ENCODE peak calls at places on chromosomes 16 and 17, in four cellular contexts. One of them, this sample, is unnamed.

GRCh38 chr17:80217703-80218362 is 2.3 kb downstream of the SGSH start:
- DNase-seq in HCT116: no peak
- DNase-seq in SK-N-SH: no peak
- DNase-seq in K562: no peak
- DNase-seq in this sample: no peak

GRCh38 chr16:264440-264951 is 11.2 kb downstream of the RGS11 start:
- DNase-seq in HCT116: no peak
- DNase-seq in SK-N-SH: peak
- DNase-seq in K562: no peak
- DNase-seq in this sample: no peak

GRCh38 chr16:67770371-67770991 is 35.9 kb downstream of the RANBP10 start:
- DNase-seq in HCT116: no peak
- DNase-seq in SK-N-SH: no peak
- DNase-seq in K562: no peak
- DNase-seq in this sample: no peak

GRCh38 chr17:2084766-2085647 is 30.1 kb downstream of the HIC1 start:
- DNase-seq in HCT116: no peak
- DNase-seq in SK-N-SH: peak
- DNase-seq in K562: no peak
- DNase-seq in this sample: peak

GRCh38 chr16:2867987-2868789 is 10.2 kb upstream of the PRSS22 start:
- DNase-seq in HCT116: peak
- DNase-seq in SK-N-SH: peak
- DNase-seq in K562: peak
- DNase-seq in this sample: peak

GRCh38 chr16:26569793-26570192 is 496.9 kb upstream of the C16orf82 start:
- DNase-seq in HCT116: no peak
- DNase-seq in SK-N-SH: no peak
- DNase-seq in K562: no peak
- DNase-seq in this sample: peak

GRCh38 chr16:79869304-79870015 is 268.9 kb upstream of the MAF start:
- DNase-seq in HCT116: no peak
- DNase-seq in SK-N-SH: no peak
- DNase-seq in K562: no peak
- DNase-seq in this sample: no peak

GRCh38 chr16:67499159-67499558 is 15.8 kb upstream of the AGRP start:
- DNase-seq in HCT116: no peak
- DNase-seq in SK-N-SH: no peak
- DNase-seq in K562: no peak
- DNase-seq in this sample: no peak

GRCh38 chr17:61459968-61460718 is 7.9 kb downstream of the TBX4 start:
- DNase-seq in HCT116: no peak
- DNase-seq in SK-N-SH: no peak
- DNase-seq in K562: no peak
- DNase-seq in this sample: no peak

GRCh38 chr17:47682138-47682537 is 11.8 kb upstream of the TBKBP1 start:
- DNase-seq in HCT116: no peak
- DNase-seq in SK-N-SH: no peak
- DNase-seq in K562: no peak
- DNase-seq in this sample: no peak

GRCh38 chr17:17783825-17784598 is 52.8 kb downstream of the SREBF1 start:
- DNase-seq in HCT116: no peak
- DNase-seq in SK-N-SH: no peak
- DNase-seq in K562: no peak
- DNase-seq in this sample: no peak
- TF ChIP-seq RAD21 in HCT116: no peak
- TF ChIP-seq RAD21 in SK-N-SH: no peak
- TF ChIP-seq RAD21 in K562: no peak
- TF ChIP-seq RAD21 in this sample: no peak

DNA sequence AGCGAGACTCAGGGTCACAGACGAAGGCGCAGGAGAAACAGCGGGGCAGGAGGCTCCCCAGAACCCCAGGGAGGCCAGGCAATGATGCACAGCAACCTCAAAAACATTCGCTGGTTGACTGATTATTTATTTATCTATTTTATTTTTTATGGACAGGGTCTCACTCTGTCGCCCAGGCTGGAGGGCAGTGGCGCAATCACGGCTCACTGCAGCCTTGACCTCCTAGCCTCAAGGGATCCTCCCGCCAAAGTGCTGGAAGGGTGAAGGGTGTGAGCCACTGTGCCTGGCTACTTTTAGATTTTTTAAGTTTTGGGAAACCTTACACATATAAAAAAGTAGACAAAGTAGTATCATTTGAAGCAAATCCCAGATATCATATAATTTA is 83.5 kb downstream of the ZNF778 start:
- DNase-seq in HCT116: no peak
- DNase-seq in SK-N-SH: no peak
- DNase-seq in K562: no peak
- DNase-seq in this sample: no peak
- TF ChIP-seq ELF1 in HCT116: no peak
- TF ChIP-seq ELF1 in SK-N-SH: no peak
- TF ChIP-seq ELF1 in K562: no peak
- TF ChIP-seq ELF1 in this sample: no peak

GRCh38 chr16:56994311-56994710 is 5.0 kb downstream of the NLRC5 start:
- DNase-seq in HCT116: no peak
- DNase-seq in SK-N-SH: no peak
- DNase-seq in K562: no peak
- DNase-seq in this sample: no peak
- TF ChIP-seq RAD21 in HCT116: no peak
- TF ChIP-seq RAD21 in SK-N-SH: no peak
- TF ChIP-seq RAD21 in K562: no peak
- TF ChIP-seq RAD21 in this sample: no peak

GRCh38 chr17:62790554-62790953 is 17.6 kb downstream of the MARCHF10 start:
- DNase-seq in HCT116: no peak
- DNase-seq in SK-N-SH: no peak
- DNase-seq in K562: no peak
- DNase-seq in this sample: no peak

GRCh38 chr17:62794666-62794971 is 13.5 kb downstream of the MARCHF10 start:
- DNase-seq in HCT116: no peak
- DNase-seq in SK-N-SH: no peak
- DNase-seq in K562: no peak
- DNase-seq in this sample: no peak

GRCh38 chr17:62793919-62794665 is 14.0 kb downstream of the MARCHF10 start:
- DNase-seq in HCT116: no peak
- DNase-seq in SK-N-SH: no peak
- DNase-seq in K562: no peak
- DNase-seq in this sample: no peak

GRCh38 chr17:62791235-62792121 is 16.6 kb downstream of the MARCHF10 start:
- DNase-seq in HCT116: no peak
- DNase-seq in SK-N-SH: no peak
- DNase-seq in K562: no peak
- DNase-seq in this sample: no peak

GRCh38 chr17:62792122-62792800 is 15.9 kb downstream of the MARCHF10 start:
- DNase-seq in HCT116: peak
- DNase-seq in SK-N-SH: no peak
- DNase-seq in K562: no peak
- DNase-seq in this sample: peak
- TF ChIP-seq ELF1 in HCT116: no peak
- TF ChIP-seq ELF1 in SK-N-SH: no peak
- TF ChIP-seq ELF1 in K562: no peak
- TF ChIP-seq ELF1 in this sample: no peak

GRCh38 chr16:52547834-52548215 is 882 bp upstream of the TOX3 start:
- DNase-seq in HCT116: no peak
- DNase-seq in SK-N-SH: no peak
- DNase-seq in K562: no peak
- DNase-seq in this sample: no peak

GRCh38 chr16:52545544-52546262 is 1.2 kb downstream of the TOX3 start:
- DNase-seq in HCT116: no peak
- DNase-seq in SK-N-SH: peak
- DNase-seq in K562: no peak
- DNase-seq in this sample: no peak

GRCh38 chr16:52548261-52549010 is 1.5 kb upstream of the TOX3 start:
- DNase-seq in HCT116: no peak
- DNase-seq in SK-N-SH: no peak
- DNase-seq in K562: no peak
- DNase-seq in this sample: peak

GRCh38 chr16:52546291-52546941 is 527 bp downstream of the TOX3 start:
- DNase-seq in HCT116: no peak
- DNase-seq in SK-N-SH: peak
- DNase-seq in K562: no peak
- DNase-seq in this sample: no peak

GRCh38 chr16:52547001-52547833 is at the start of gene TOX3:
- DNase-seq in HCT116: no peak
- DNase-seq in SK-N-SH: peak
- DNase-seq in K562: no peak
- DNase-seq in this sample: no peak
- TF ChIP-seq RAD21 in HCT116: no peak
- TF ChIP-seq RAD21 in SK-N-SH: no peak
- TF ChIP-seq RAD21 in K562: no peak
- TF ChIP-seq RAD21 in this sample: no peak

DNA sequence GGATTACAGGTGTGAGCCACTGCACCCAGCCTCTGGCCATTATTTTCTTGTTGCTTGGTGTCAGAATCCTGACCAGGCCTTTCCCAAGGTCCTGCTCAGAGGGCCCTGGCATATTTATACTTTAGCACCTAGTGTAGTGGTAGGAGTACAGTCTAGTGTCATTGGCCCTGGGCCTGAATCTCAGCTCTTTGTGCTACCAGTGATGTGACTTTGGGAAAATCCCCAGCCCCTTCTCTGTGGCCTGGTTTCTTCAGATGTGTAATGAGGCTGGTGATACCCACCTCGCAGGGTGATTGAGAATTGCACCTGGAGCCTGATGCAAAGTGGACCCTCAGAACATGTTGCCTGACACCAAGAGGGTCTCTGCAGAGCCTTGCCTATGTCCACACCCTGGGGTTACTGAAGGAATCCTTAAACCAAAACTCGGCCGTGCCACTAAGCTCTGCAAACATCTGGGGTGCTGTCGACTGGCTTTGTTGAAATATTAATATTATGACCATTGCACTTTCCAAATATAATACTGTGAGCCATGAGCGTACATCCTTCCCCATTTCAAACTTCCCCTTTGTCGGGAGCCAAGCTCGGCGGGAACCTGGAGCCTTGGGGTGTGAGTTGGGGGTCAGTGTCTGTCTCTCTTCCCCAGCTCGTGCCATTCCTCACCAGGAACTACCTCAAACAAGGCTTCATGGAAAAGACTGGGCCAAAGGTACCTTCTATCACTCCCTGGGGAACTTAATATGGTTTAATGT is 18.0 kb upstream of the RNF135 start:
- DNase-seq in HCT116: no peak
- DNase-seq in SK-N-SH: no peak
- DNase-seq in K562: no peak
- DNase-seq in this sample: no peak
- TF ChIP-seq ELF1 in HCT116: no peak
- TF ChIP-seq ELF1 in SK-N-SH: no peak
- TF ChIP-seq ELF1 in K562: no peak
- TF ChIP-seq ELF1 in this sample: no peak

DNA sequence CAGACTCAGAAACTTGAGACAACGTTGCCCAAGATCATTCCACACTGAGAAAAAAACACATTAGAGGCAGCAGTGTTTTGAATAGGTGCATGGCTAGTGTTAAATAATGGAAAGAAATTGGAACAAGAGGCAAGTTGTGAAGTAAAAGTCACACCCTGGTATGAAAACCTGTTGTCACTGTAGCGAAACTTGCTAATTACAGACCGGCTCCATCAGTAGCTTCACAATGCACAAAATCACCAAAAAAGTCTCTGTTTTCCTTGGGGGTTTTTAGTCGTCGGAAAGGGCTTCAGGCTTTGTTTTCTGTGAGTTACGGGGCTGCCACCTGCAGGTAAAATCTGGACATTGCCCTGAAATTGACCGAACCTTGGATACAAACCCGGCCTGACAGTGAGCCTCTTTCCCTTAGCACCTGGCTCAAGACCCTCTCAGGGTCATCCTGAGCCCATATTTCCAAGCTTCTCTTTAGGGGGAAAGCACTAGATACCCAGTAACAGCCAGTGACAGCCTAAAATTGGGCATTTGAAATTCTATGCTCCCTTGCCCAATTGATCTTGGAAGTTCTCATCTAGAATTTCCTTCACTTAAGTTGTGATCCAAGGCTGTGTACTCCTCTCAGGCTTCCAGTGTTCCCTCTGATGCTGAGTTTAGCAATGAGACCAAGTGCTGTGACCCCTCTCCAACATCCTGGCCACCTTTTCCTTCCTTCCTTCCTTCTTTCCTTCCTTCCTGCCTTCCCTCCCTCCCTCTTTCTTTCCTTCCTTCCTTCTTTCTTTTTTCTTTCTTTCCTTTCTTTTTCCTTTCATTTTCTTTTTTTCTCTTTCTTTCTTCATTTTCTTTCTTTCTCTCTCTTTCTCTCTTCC is 7.2 kb upstream of the GRB2 start:
- DNase-seq in HCT116: peak
- DNase-seq in SK-N-SH: peak
- DNase-seq in K562: peak
- DNase-seq in this sample: peak
- TF ChIP-seq RAD21 in HCT116: peak
- TF ChIP-seq RAD21 in SK-N-SH: peak
- TF ChIP-seq RAD21 in K562: peak
- TF ChIP-seq RAD21 in this sample: peak

DNA sequence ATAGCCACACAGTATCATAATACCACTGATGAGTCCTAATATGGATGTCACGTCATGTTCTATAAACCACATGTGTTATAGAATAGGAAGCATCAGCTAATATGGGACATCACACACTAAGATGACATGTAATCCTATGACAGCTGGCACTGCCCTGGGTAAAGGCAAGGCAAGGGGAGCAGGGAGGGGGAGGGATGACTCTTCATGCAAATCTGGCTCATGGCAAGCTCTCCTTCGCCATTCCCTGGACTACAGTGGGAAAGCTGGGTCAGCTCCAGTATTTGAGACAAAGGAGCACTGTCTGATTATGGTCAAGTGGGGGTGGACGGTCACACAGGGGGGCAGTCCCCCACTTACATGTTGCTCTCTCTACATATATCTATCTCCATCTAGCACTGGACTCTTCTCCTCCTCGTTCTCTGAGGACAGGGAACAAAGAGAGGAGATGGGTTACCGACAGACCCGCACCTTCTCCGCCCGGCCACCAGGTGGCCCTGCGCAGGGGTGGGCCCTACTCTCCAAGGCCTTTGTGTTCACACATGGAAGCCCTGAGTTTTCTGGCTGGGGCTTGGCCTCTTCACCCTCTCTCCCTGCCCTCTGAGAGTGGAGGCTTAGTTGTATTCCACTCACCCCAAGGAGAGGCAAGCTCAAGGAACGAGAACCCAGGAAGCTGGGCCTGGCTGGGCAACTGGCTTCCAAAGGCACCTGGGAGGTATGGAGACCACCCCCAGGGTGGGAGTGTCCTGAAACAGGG is 23.4 kb upstream of the MPO start:
- DNase-seq in HCT116: peak
- DNase-seq in SK-N-SH: peak
- DNase-seq in K562: peak
- DNase-seq in this sample: peak
- TF ChIP-seq ELF1 in HCT116: no peak
- TF ChIP-seq ELF1 in SK-N-SH: no peak
- TF ChIP-seq ELF1 in K562: no peak
- TF ChIP-seq ELF1 in this sample: no peak

GRCh38 chr17:74008196-74008595 is 195.3 kb upstream of the RPL38 start:
- DNase-seq in HCT116: peak
- DNase-seq in SK-N-SH: peak
- DNase-seq in K562: no peak
- DNase-seq in this sample: peak
- TF ChIP-seq RAD21 in HCT116: peak
- TF ChIP-seq RAD21 in SK-N-SH: peak
- TF ChIP-seq RAD21 in K562: peak
- TF ChIP-seq RAD21 in this sample: no peak